ENCODE peak calls at places on chromosomes 6 and 20, in six cellular contexts. One of them, this sample, is unnamed.

GRCh38 chr6:136030131-136030530 is 178.6 kb downstream of the PDE7B start:
- DNase-seq in GM12892: no peak
- DNase-seq in H1: no peak
- DNase-seq in SK-N-SH: peak
- DNase-seq in HepG2: no peak
- DNase-seq in GM12878: no peak
- DNase-seq in this sample: no peak

GRCh38 chr6:102327697-102328227 is 934.3 kb downstream of the GRIK2 start:
- DNase-seq in GM12892: no peak
- DNase-seq in H1: no peak
- DNase-seq in SK-N-SH: no peak
- DNase-seq in HepG2: no peak
- DNase-seq in GM12878: no peak
- DNase-seq in this sample: no peak

GRCh38 chr6:47165918-47166317 is 123.8 kb upstream of the ADGRF1 start:
- DNase-seq in GM12892: no peak
- DNase-seq in H1: no peak
- DNase-seq in SK-N-SH: no peak
- DNase-seq in HepG2: no peak
- DNase-seq in GM12878: peak
- DNase-seq in this sample: no peak

GRCh38 chr20:25269833-25270170 is 21.9 kb downstream of the PYGB start:
- DNase-seq in GM12892: no peak
- DNase-seq in H1: no peak
- DNase-seq in SK-N-SH: no peak
- DNase-seq in HepG2: no peak
- DNase-seq in GM12878: no peak
- DNase-seq in this sample: no peak

GRCh38 chr6:116060572-116061283 is at the start of gene FRK:
- DNase-seq in GM12892: no peak
- DNase-seq in H1: no peak
- DNase-seq in SK-N-SH: no peak
- DNase-seq in HepG2: peak
- DNase-seq in GM12878: no peak
- DNase-seq in this sample: no peak

GRCh38 chr20:25251558-25251957 is 3.7 kb downstream of the PYGB start:
- DNase-seq in GM12892: no peak
- DNase-seq in H1: no peak
- DNase-seq in SK-N-SH: peak
- DNase-seq in HepG2: no peak
- DNase-seq in GM12878: no peak
- DNase-seq in this sample: no peak

GRCh38 chr6:136921521-136921935 is 573 bp upstream of the SLC35D3 start:
- DNase-seq in GM12892: no peak
- DNase-seq in H1: no peak
- DNase-seq in SK-N-SH: peak
- DNase-seq in HepG2: no peak
- DNase-seq in GM12878: no peak
- DNase-seq in this sample: peak

GRCh38 chr6:52312461-52312860 is 27.9 kb upstream of the MCM3 start:
- DNase-seq in GM12892: no peak
- DNase-seq in H1: no peak
- DNase-seq in SK-N-SH: no peak
- DNase-seq in HepG2: peak
- DNase-seq in GM12878: no peak
- DNase-seq in this sample: no peak

GRCh38 chr6:5331860-5332442 is 70.6 kb downstream of the FARS2 start:
- DNase-seq in GM12892: no peak
- DNase-seq in H1: no peak
- DNase-seq in SK-N-SH: no peak
- DNase-seq in HepG2: no peak
- DNase-seq in GM12878: no peak
- DNase-seq in this sample: no peak

GRCh38 chr6:42128460-42129359 is 13.7 kb downstream of the C6orf132 start:
- DNase-seq in GM12892: no peak
- DNase-seq in H1: no peak
- DNase-seq in SK-N-SH: no peak
- DNase-seq in HepG2: no peak
- DNase-seq in GM12878: no peak
- DNase-seq in this sample: no peak

GRCh38 chr20:35697696-35698297 is 1.4 kb downstream of the NFS1 start:
- DNase-seq in GM12892: no peak
- DNase-seq in H1: no peak
- DNase-seq in SK-N-SH: no peak
- DNase-seq in HepG2: peak
- DNase-seq in GM12878: no peak
- DNase-seq in this sample: no peak

GRCh38 chr6:48641544-48641943 is 530.5 kb upstream of the PTCHD4 start:
- DNase-seq in GM12892: no peak
- DNase-seq in H1: no peak
- DNase-seq in SK-N-SH: no peak
- DNase-seq in HepG2: no peak
- DNase-seq in GM12878: no peak
- DNase-seq in this sample: no peak

GRCh38 chr20:52972965-52973819 is 1.0 kb downstream of the TSHZ2 start:
- DNase-seq in GM12892: no peak
- DNase-seq in H1: no peak
- DNase-seq in SK-N-SH: peak
- DNase-seq in HepG2: no peak
- DNase-seq in GM12878: no peak
- DNase-seq in this sample: no peak

GRCh38 chr20:42975974-42976373 is 213.7 kb downstream of the PTPRT start:
- DNase-seq in GM12892: no peak
- DNase-seq in H1: no peak
- DNase-seq in SK-N-SH: peak
- DNase-seq in HepG2: no peak
- DNase-seq in GM12878: no peak
- DNase-seq in this sample: no peak

GRCh38 chr20:24063100-24063499 is 74.5 kb upstream of the GGTLC1 start:
- DNase-seq in GM12892: no peak
- DNase-seq in H1: no peak
- DNase-seq in SK-N-SH: no peak
- DNase-seq in HepG2: no peak
- DNase-seq in GM12878: no peak
- DNase-seq in this sample: no peak

GRCh38 chr20:43658723-43659419 is 8.0 kb upstream of the MYBL2 start:
- DNase-seq in GM12892: no peak
- DNase-seq in H1: no peak
- DNase-seq in SK-N-SH: no peak
- DNase-seq in HepG2: no peak
- DNase-seq in GM12878: no peak
- DNase-seq in this sample: no peak

GRCh38 chr6:139698526-139699182 is 324.2 kb upstream of the CITED2 start:
- DNase-seq in GM12892: no peak
- DNase-seq in H1: no peak
- DNase-seq in SK-N-SH: no peak
- DNase-seq in HepG2: no peak
- DNase-seq in GM12878: no peak
- DNase-seq in this sample: no peak

GRCh38 chr20:45051497-45052060 is 49.3 kb downstream of the KCNS1 start:
- DNase-seq in GM12892: no peak
- DNase-seq in H1: no peak
- DNase-seq in SK-N-SH: no peak
- DNase-seq in HepG2: no peak
- DNase-seq in GM12878: peak
- DNase-seq in this sample: no peak

GRCh38 chr6:136669299-136669699 is 119.1 kb upstream of the MAP7 start:
- DNase-seq in GM12892: no peak
- DNase-seq in H1: no peak
- DNase-seq in SK-N-SH: no peak
- DNase-seq in HepG2: peak
- DNase-seq in GM12878: no peak
- DNase-seq in this sample: no peak

GRCh38 chr6:41706876-41707564 is 28.4 kb downstream of the TFEB start:
- DNase-seq in GM12892: no peak
- DNase-seq in H1: no peak
- DNase-seq in SK-N-SH: no peak
- DNase-seq in HepG2: no peak
- DNase-seq in GM12878: no peak
- DNase-seq in this sample: no peak

GRCh38 chr6:169779092-169779815 is 27.8 kb downstream of the ERMARD start:
- DNase-seq in GM12892: no peak
- DNase-seq in H1: no peak
- DNase-seq in SK-N-SH: no peak
- DNase-seq in HepG2: no peak
- DNase-seq in GM12878: no peak
- DNase-seq in this sample: no peak

GRCh38 chr6:163926642-163927041 is 512.1 kb downstream of the QKI start:
- DNase-seq in GM12892: no peak
- DNase-seq in H1: no peak
- DNase-seq in SK-N-SH: no peak
- DNase-seq in HepG2: no peak
- DNase-seq in GM12878: no peak
- DNase-seq in this sample: no peak

GRCh38 chr20:49160057-49160929 is 27.8 kb downstream of the STAU1 start:
- DNase-seq in GM12892: no peak
- DNase-seq in H1: no peak
- DNase-seq in SK-N-SH: no peak
- DNase-seq in HepG2: no peak
- DNase-seq in GM12878: no peak
- DNase-seq in this sample: no peak

GRCh38 chr6:87817226-87817625 is 115.2 kb upstream of the AKIRIN2 start:
- DNase-seq in GM12892: no peak
- DNase-seq in H1: no peak
- DNase-seq in SK-N-SH: no peak
- DNase-seq in HepG2: no peak
- DNase-seq in GM12878: no peak
- DNase-seq in this sample: no peak

GRCh38 chr6:170182093-170182780 is 108.6 kb downstream of the DLL1 start:
- DNase-seq in GM12892: no peak
- DNase-seq in H1: no peak
- DNase-seq in SK-N-SH: no peak
- DNase-seq in HepG2: no peak
- DNase-seq in GM12878: no peak
- DNase-seq in this sample: no peak

GRCh38 chr6:125584468-125584939 is 164.9 kb upstream of the HEY2 start:
- DNase-seq in GM12892: no peak
- DNase-seq in H1: peak
- DNase-seq in SK-N-SH: no peak
- DNase-seq in HepG2: no peak
- DNase-seq in GM12878: no peak
- DNase-seq in this sample: no peak

GRCh38 chr6:118712955-118713354 is 61.6 kb upstream of the CEP85L start:
- DNase-seq in GM12892: no peak
- DNase-seq in H1: no peak
- DNase-seq in SK-N-SH: no peak
- DNase-seq in HepG2: no peak
- DNase-seq in GM12878: no peak
- DNase-seq in this sample: no peak

GRCh38 chr6:36926711-36927110 is 27.8 kb upstream of the PI16 start:
- DNase-seq in GM12892: no peak
- DNase-seq in H1: no peak
- DNase-seq in SK-N-SH: no peak
- DNase-seq in HepG2: no peak
- DNase-seq in GM12878: no peak
- DNase-seq in this sample: no peak
- TF ChIP-seq TAF1 in GM12892: no peak
- TF ChIP-seq TAF1 in H1: no peak
- TF ChIP-seq TAF1 in SK-N-SH: no peak
- TF ChIP-seq TAF1 in HepG2: no peak
- TF ChIP-seq TAF1 in GM12878: no peak
- TF ChIP-seq TAF1 in this sample: no peak

DNA sequence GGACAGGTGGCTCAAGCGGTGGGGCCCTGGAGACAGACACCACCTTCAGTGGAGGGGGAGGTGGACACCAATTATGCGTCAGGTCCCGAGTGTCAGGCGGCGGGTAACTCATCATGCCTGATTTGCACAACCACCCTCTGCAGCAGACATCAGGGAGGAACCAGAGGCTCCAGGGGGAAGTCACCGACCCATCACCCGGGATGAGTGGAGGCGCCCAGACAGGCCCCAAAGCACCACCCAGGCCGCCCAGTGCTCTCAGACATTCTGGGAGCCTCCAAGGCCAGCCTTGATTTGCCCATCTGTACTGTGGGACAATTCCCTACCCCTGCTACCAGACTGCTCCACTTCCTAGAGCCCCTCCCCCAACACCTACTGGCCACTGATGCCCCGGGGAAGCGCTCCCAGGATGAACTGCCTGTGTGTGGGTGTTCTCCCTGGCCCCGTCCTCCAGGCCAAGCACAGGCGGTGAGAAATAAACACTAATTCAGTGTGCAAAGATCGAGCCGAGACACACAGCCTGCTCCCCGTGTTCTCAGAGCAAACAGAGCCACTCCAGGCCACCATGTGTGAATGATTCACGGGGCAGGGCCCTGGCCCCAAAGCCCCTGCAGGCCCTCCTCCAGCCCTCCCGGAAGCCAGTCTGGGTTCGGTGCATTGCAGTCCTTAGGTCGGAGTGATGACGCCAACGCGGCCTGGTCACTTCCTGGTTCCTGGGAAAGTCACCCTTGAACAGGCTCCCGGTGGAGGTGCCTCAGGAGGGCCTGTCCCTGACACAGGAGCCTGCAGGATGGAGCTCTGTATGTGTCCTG is 107.2 kb downstream of the ASXL1 start:
- DNase-seq in GM12892: no peak
- DNase-seq in H1: no peak
- DNase-seq in SK-N-SH: no peak
- DNase-seq in HepG2: peak
- DNase-seq in GM12878: no peak
- DNase-seq in this sample: no peak
- TF ChIP-seq POLR2AphosphoS5 in GM12892: no peak
- TF ChIP-seq POLR2AphosphoS5 in H1: no peak
- TF ChIP-seq POLR2AphosphoS5 in SK-N-SH: no peak
- TF ChIP-seq POLR2AphosphoS5 in HepG2: peak
- TF ChIP-seq POLR2AphosphoS5 in GM12878: no peak
- TF ChIP-seq POLR2AphosphoS5 in this sample: no peak

DNA sequence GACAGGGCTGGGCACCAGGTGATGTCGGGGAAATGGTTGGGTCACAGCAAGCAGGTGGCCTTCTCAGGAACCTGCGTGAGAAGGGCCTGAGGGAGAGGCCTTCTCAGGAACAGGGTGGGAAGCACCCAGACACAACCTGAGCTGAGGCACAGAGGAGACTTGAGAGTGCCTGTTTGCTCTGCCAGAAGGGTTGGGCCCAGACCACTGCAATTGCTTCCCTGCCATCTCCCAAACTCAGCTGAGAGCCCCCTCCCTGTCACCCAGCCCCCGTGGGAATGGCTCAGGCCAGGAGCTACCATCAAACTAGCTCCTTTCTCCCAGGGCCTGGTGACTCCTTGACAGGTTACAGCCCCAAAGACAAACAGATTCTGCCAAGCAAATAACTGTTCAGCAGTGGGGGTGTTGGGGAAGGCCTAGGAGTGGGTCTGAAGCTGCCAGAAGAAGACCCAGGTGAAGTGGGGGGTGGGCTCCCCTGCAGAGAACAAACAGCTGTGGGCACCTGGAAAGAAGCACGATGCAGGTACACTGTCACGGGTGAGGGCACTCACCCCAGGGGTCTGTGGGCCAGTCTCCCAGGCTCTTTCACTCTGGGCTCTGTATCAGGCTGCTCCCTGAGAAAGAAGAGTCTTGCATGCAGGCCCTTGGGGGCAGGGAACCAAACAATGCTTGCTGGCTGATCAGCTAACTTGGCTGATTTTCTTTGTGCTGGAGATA is 30.4 kb upstream of the SPDEF start:
- DNase-seq in GM12892: no peak
- DNase-seq in H1: no peak
- DNase-seq in SK-N-SH: no peak
- DNase-seq in HepG2: no peak
- DNase-seq in GM12878: no peak
- DNase-seq in this sample: no peak
- TF ChIP-seq TAF1 in GM12892: no peak
- TF ChIP-seq TAF1 in H1: no peak
- TF ChIP-seq TAF1 in SK-N-SH: no peak
- TF ChIP-seq TAF1 in HepG2: no peak
- TF ChIP-seq TAF1 in GM12878: no peak
- TF ChIP-seq TAF1 in this sample: no peak

GRCh38 chr6:117585647-117586046 is 16.7 kb downstream of the GOPC start:
- DNase-seq in GM12892: no peak
- DNase-seq in H1: no peak
- DNase-seq in SK-N-SH: no peak
- DNase-seq in HepG2: no peak
- DNase-seq in GM12878: no peak
- DNase-seq in this sample: no peak
- TF ChIP-seq POLR2AphosphoS5 in GM12892: no peak
- TF ChIP-seq POLR2AphosphoS5 in H1: no peak
- TF ChIP-seq POLR2AphosphoS5 in SK-N-SH: no peak
- TF ChIP-seq POLR2AphosphoS5 in HepG2: no peak
- TF ChIP-seq POLR2AphosphoS5 in GM12878: no peak
- TF ChIP-seq POLR2AphosphoS5 in this sample: no peak